ENCODE peak calls at places on chromosomes 2 and 18, in nine cellular contexts. A is GM12865, U is thoracic aorta, B is AG09309, E is pancreas, L is fibroblast of mammary gland, X is neural crest cell, K is H9, P is fibroblast of lung. M is an unnamed sample.

GRCh38 chr2:216082805-216083204 is 1.1 kb downstream of the TMEM169 start:
- DNase-seq in A (no peak), U (no peak), B (no peak), E (no peak), L (no peak), X (no peak), K (no peak), P (peak; percentile 30), M (no peak)

GRCh38 chr2:151410485-151410833 is 757 bp downstream of the RIF1 start:
- DNase-seq in A (no peak), U (no peak), B (no peak), E (no peak), L (peak; percentile 8), X (no peak), K (no peak), P (peak; percentile 25), M (no peak)

GRCh38 chr2:206064077-206064476 is 21.9 kb downstream of the INO80D start:
- DNase-seq in A (no peak), U (no peak), B (no peak), E (no peak), L (no peak), X (no peak), K (no peak), P (no peak), M (no peak)

GRCh38 chr18:45785015-45785597 is 40.4 kb upstream of the SIGLEC15 start:
- DNase-seq in A (peak; percentile 19), U (no peak), B (no peak), E (no peak), L (peak; percentile 50), X (no peak), K (no peak), P (peak; percentile 62), M (no peak)

GRCh38 chr2:70855679-70856078 is 20.1 kb upstream of the CD207 start:
- DNase-seq in A (no peak), U (no peak), B (no peak), E (no peak), L (peak; percentile 46), X (no peak), K (no peak), P (peak; percentile 30), M (no peak)

GRCh38 chr18:56756971-56757370 is 105.8 kb downstream of the WDR7 start:
- DNase-seq in A (no peak), U (no peak), B (no peak), E (no peak), L (no peak), X (no peak), K (no peak), P (no peak), M (no peak)

GRCh38 chr18:76351961-76352581 is 143.0 kb downstream of the ZNF516 start:
- DNase-seq in A (no peak), U (no peak), B (peak; percentile 85), E (peak; percentile 15), L (peak; percentile 94), X (no peak), K (peak; percentile 52), P (peak; percentile 66), M (peak; percentile 77)

GRCh38 chr2:25218134-25218533 is 49.8 kb upstream of the POMC start:
- DNase-seq in A (no peak), U (no peak), B (no peak), E (no peak), L (no peak), X (no peak), K (no peak), P (no peak), M (no peak)

GRCh38 chr2:40507429-40507828 is 55.5 kb upstream of the SLC8A1 start:
- DNase-seq in A (peak; percentile 33), U (no peak), B (no peak), E (no peak), L (no peak), X (no peak), K (no peak), P (no peak), M (no peak)

GRCh38 chr2:237967463-237967871 is 653 bp downstream of the UBE2F start:
- DNase-seq in A (peak; percentile 17), U (no peak), B (no peak), E (peak; percentile 46), L (peak; percentile 32), X (peak; percentile 8), K (no peak), P (peak; percentile 14), M (no peak)

GRCh38 chr2:164784376-164784775 is 57.2 kb downstream of the COBLL1 start:
- DNase-seq in A (no peak), U (no peak), B (peak; percentile 74), E (no peak), L (peak; percentile 38), X (no peak), K (no peak), P (peak; percentile 72), M (no peak)

GRCh38 chr2:201698588-201699226 is at the start of gene MPP4:
- DNase-seq in A (no peak), U (no peak), B (peak; percentile 45), E (no peak), L (peak; percentile 68), X (no peak), K (no peak), P (peak; percentile 77), M (no peak)

GRCh38 chr2:68921646-68922045 is 31.0 kb downstream of the GKN2 start:
- DNase-seq in A (no peak), U (no peak), B (no peak), E (no peak), L (no peak), X (no peak), K (no peak), P (peak; percentile 87), M (no peak)

GRCh38 chr2:237547841-237548416 is 18.4 kb upstream of the PRLH start:
- DNase-seq in A (no peak), U (no peak), B (no peak), E (no peak), L (no peak), X (no peak), K (peak; percentile 51), P (no peak), M (no peak)

GRCh38 chr18:63120541-63121059 is 199.0 kb downstream of the BCL2 start:
- DNase-seq in A (no peak), U (no peak), B (no peak), E (no peak), L (no peak), X (no peak), K (no peak), P (no peak), M (no peak)

GRCh38 chr18:63113899-63114565 is 205.5 kb downstream of the BCL2 start:
- DNase-seq in A (no peak), U (no peak), B (no peak), E (no peak), L (no peak), X (no peak), K (no peak), P (no peak), M (no peak)

GRCh38 chr18:63119647-63120046 is 199.9 kb downstream of the BCL2 start:
- DNase-seq in A (peak; percentile 46), U (no peak), B (peak; percentile 5), E (no peak), L (peak; percentile 40), X (no peak), K (peak; percentile 45), P (peak; percentile 26), M (no peak)
- TF ChIP-seq CTCF in A (peak; percentile 42), U (peak; percentile 48), B (peak; percentile 61), E (no peak), L (peak; percentile 45), X (peak; percentile 46), K (peak; percentile 66), P (peak; percentile 57), M (peak; percentile 64)

GRCh38 chr18:50268022-50268747 is 1.9 kb upstream of the CFAP53 start:
- DNase-seq in A (peak; percentile 95), U (peak; percentile 53), B (no peak), E (peak; percentile 60), L (peak; percentile 72), X (peak; percentile 47), K (peak; percentile 94), P (peak; percentile 61), M (no peak)
- TF ChIP-seq CTCF in A (peak; percentile 91), U (peak; percentile 75), B (peak; percentile 76), E (peak; percentile 45), L (peak; percentile 67), X (peak; percentile 69), K (peak; percentile 88), P (peak; percentile 65), M (peak; percentile 30)

DNA sequence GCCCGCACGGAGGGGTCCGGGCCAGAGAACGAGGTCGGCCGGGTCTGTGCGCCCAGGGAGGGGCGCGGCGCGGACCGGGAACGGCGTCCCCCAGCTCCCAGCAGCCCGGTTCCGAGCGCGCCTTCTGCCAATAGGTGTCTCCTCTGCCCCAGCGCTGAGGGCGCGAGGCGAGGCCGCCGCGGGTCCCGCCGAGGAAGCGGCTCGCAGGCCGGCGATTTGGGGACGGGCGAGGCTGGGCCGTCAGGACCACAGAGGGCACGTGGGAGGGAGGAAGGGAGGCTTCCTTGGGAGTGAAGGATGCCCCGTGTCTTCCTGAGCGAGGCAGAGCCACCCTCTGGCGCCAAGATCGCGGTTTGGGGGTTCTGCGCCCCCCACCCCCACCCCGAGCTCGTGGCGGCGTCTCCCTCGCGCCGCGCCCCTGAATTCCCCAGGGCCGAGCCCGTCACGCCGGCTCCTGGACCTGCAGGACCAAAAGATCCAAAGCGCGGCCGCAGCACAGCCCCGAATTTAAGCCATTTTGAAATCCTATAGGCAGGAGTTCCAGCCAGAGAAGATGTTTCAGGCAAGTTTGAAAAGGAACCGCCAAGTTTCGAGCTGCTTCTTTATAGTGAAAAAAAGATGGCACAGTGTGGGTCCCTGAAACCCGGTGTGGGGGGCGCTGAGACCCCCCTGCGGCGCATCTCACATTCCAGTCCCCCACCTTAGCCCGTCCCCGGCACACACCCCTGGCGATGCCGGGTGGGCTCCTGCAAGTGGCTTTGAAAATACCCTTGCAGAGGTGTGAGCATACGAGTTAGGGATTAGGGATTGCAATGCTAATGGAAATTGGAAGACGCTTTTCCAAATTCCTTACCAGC is 929 bp downstream of the NFATC1 start:
- DNase-seq in A (peak; percentile 64), U (no peak), B (no peak), E (no peak), L (peak; percentile 32), X (no peak), K (no peak), P (peak; percentile 59), M (no peak)
- TF ChIP-seq CTCF in A (peak; percentile 10), U (no peak), B (no peak), E (no peak), L (no peak), X (no peak), K (no peak), P (no peak), M (peak; percentile 56)

GRCh38 chr18:60411715-60412114 is 39.1 kb upstream of the MC4R start:
- DNase-seq in A (peak; percentile 8), U (no peak), B (no peak), E (no peak), L (no peak), X (no peak), K (peak; percentile 33), P (no peak), M (no peak)

GRCh38 chr18:60417946-60418345 is 45.4 kb upstream of the MC4R start:
- DNase-seq in A (no peak), U (no peak), B (no peak), E (no peak), L (no peak), X (no peak), K (no peak), P (no peak), M (no peak)

DNA sequence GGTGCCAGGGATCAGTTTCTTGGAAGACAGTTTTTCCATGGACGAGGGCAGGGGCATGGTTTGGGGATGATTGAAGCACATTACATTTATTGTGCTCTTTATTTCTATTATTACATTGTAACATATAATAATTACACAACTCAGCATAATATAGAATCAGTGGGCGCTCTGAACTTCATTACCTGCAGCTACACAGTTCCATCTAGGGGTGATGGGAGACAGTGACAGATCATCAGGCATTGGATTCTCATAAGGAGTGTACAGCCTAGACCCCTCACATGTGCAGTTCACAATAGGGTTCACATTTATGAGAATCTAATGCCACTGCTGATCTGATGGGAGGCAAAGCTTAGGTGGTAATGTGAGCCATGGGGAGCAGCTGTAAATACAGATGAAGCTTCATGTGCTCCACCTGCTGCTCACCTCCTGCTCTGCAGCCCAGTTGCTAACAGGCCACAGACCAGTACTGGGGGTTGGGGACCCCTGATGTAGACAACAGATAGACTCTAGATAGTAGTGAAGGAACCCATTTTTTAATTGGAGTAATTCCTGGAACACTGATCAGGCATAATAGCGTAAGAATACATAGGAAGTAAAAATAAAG is 41.5 kb upstream of the MC4R start:
- DNase-seq in A (peak; percentile 29), U (no peak), B (no peak), E (no peak), L (peak; percentile 3), X (no peak), K (peak; percentile 61), P (peak; percentile 3), M (no peak)
- TF ChIP-seq CTCF in A (peak; percentile 47), U (no peak), B (peak; percentile 65), E (no peak), L (peak; percentile 29), X (peak; percentile 54), K (peak; percentile 74), P (peak; percentile 52), M (peak; percentile 48)

M was measured in osteocyte.